ENCODE peak calls at places on chromosomes 13 and 19, in five cellular contexts. One of them, this sample, is unnamed.

GRCh38 chr13:66468656-66469055 is 761.5 kb downstream of the PCDH9 start:
- DNase-seq in HCEC 1CT: no peak
- DNase-seq in sigmoid colon: no peak
- DNase-seq in adrenal gland: no peak
- DNase-seq in naive thymus-derived CD8-positive, alpha-beta T cell: no peak
- DNase-seq in this sample: no peak

GRCh38 chr13:70960841-70961443 is 852.7 kb upstream of the KLHL1 start:
- DNase-seq in HCEC 1CT: no peak
- DNase-seq in sigmoid colon: no peak
- DNase-seq in adrenal gland: peak; percentile 15
- DNase-seq in naive thymus-derived CD8-positive, alpha-beta T cell: no peak
- DNase-seq in this sample: peak; percentile 11

GRCh38 chr13:36820222-36820621 is 1.2 kb downstream of the RFXAP start:
- DNase-seq in HCEC 1CT: peak; percentile 5
- DNase-seq in sigmoid colon: no peak
- DNase-seq in adrenal gland: no peak
- DNase-seq in naive thymus-derived CD8-positive, alpha-beta T cell: no peak
- DNase-seq in this sample: no peak

GRCh38 chr19:39438270-39438934 is 2.7 kb upstream of the RPS16 start:
- DNase-seq in HCEC 1CT: peak; percentile 37
- DNase-seq in sigmoid colon: no peak
- DNase-seq in adrenal gland: no peak
- DNase-seq in naive thymus-derived CD8-positive, alpha-beta T cell: no peak
- DNase-seq in this sample: no peak

GRCh38 chr13:35699181-35699580 is 222.7 kb upstream of the MAB21L1 start:
- DNase-seq in HCEC 1CT: no peak
- DNase-seq in sigmoid colon: peak; percentile 75
- DNase-seq in adrenal gland: no peak
- DNase-seq in naive thymus-derived CD8-positive, alpha-beta T cell: no peak
- DNase-seq in this sample: peak; percentile 29

GRCh38 chr13:33174491-33174890 is 111.1 kb downstream of the STARD13 start:
- DNase-seq in HCEC 1CT: no peak
- DNase-seq in sigmoid colon: no peak
- DNase-seq in adrenal gland: no peak
- DNase-seq in naive thymus-derived CD8-positive, alpha-beta T cell: no peak
- DNase-seq in this sample: no peak

GRCh38 chr19:33247441-33247819 is 21.8 kb upstream of the SLC7A10 start:
- DNase-seq in HCEC 1CT: no peak
- DNase-seq in sigmoid colon: no peak
- DNase-seq in adrenal gland: no peak
- DNase-seq in naive thymus-derived CD8-positive, alpha-beta T cell: no peak
- DNase-seq in this sample: no peak

GRCh38 chr13:99339736-99340392 is 32.7 kb upstream of the GPR183 start:
- DNase-seq in HCEC 1CT: peak; percentile 47
- DNase-seq in sigmoid colon: no peak
- DNase-seq in adrenal gland: no peak
- DNase-seq in naive thymus-derived CD8-positive, alpha-beta T cell: peak; percentile 45
- DNase-seq in this sample: peak; percentile 73

GRCh38 chr13:106291006-106291405 is 244.5 kb downstream of the EFNB2 start:
- DNase-seq in HCEC 1CT: peak; percentile 60
- DNase-seq in sigmoid colon: no peak
- DNase-seq in adrenal gland: no peak
- DNase-seq in naive thymus-derived CD8-positive, alpha-beta T cell: no peak
- DNase-seq in this sample: peak; percentile 45

GRCh38 chr19:18339703-18340102 is 695 bp upstream of the PGPEP1 start:
- DNase-seq in HCEC 1CT: peak; percentile 29
- DNase-seq in sigmoid colon: no peak
- DNase-seq in adrenal gland: no peak
- DNase-seq in naive thymus-derived CD8-positive, alpha-beta T cell: no peak
- DNase-seq in this sample: peak; percentile 42

GRCh38 chr19:44759083-44759804 is 10.7 kb downstream of the BCL3 start:
- DNase-seq in HCEC 1CT: no peak
- DNase-seq in sigmoid colon: peak; percentile 64
- DNase-seq in adrenal gland: no peak
- DNase-seq in naive thymus-derived CD8-positive, alpha-beta T cell: no peak
- DNase-seq in this sample: no peak

GRCh38 chr19:22523940-22524339 is 101.8 kb upstream of the ZNF98 start:
- DNase-seq in HCEC 1CT: no peak
- DNase-seq in sigmoid colon: no peak
- DNase-seq in adrenal gland: no peak
- DNase-seq in naive thymus-derived CD8-positive, alpha-beta T cell: no peak
- DNase-seq in this sample: no peak

GRCh38 chr13:88196106-88196505 is 524.9 kb downstream of the SLITRK5 start:
- DNase-seq in HCEC 1CT: no peak
- DNase-seq in sigmoid colon: no peak
- DNase-seq in adrenal gland: no peak
- DNase-seq in naive thymus-derived CD8-positive, alpha-beta T cell: no peak
- DNase-seq in this sample: no peak

GRCh38 chr19:801030-801860 is 4.0 kb downstream of the PTBP1 start:
- DNase-seq in HCEC 1CT: no peak
- DNase-seq in sigmoid colon: peak; percentile 89
- DNase-seq in adrenal gland: peak; percentile 87
- DNase-seq in naive thymus-derived CD8-positive, alpha-beta T cell: no peak
- DNase-seq in this sample: peak; percentile 74

GRCh38 chr19:42942187-42942789 is 5.3 kb upstream of the PSG7 start:
- DNase-seq in HCEC 1CT: peak; percentile 22
- DNase-seq in sigmoid colon: no peak
- DNase-seq in adrenal gland: peak; percentile 5
- DNase-seq in naive thymus-derived CD8-positive, alpha-beta T cell: no peak
- DNase-seq in this sample: peak; percentile 14

GRCh38 chr19:54179921-54180452 is 7.0 kb upstream of the TMC4 start:
- DNase-seq in HCEC 1CT: no peak
- DNase-seq in sigmoid colon: no peak
- DNase-seq in adrenal gland: no peak
- DNase-seq in naive thymus-derived CD8-positive, alpha-beta T cell: no peak
- DNase-seq in this sample: peak; percentile 49

GRCh38 chr19:38893341-38893771 is 6.1 kb downstream of the SIRT2 start:
- DNase-seq in HCEC 1CT: no peak
- DNase-seq in sigmoid colon: no peak
- DNase-seq in adrenal gland: peak; percentile 85
- DNase-seq in naive thymus-derived CD8-positive, alpha-beta T cell: no peak
- DNase-seq in this sample: no peak

GRCh38 chr13:89520468-89520867 is 1827.0 kb upstream of the MIR17HG start:
- DNase-seq in HCEC 1CT: no peak
- DNase-seq in sigmoid colon: no peak
- DNase-seq in adrenal gland: no peak
- DNase-seq in naive thymus-derived CD8-positive, alpha-beta T cell: no peak
- DNase-seq in this sample: no peak

GRCh38 chr19:8421484-8422461 is 8.7 kb downstream of the MARCHF2 start:
- DNase-seq in HCEC 1CT: no peak
- DNase-seq in sigmoid colon: no peak
- DNase-seq in adrenal gland: peak; percentile 43
- DNase-seq in naive thymus-derived CD8-positive, alpha-beta T cell: no peak
- DNase-seq in this sample: no peak

GRCh38 chr13:84431646-84432045 is 549.4 kb upstream of the SLITRK1 start:
- DNase-seq in HCEC 1CT: peak; percentile 70
- DNase-seq in sigmoid colon: no peak
- DNase-seq in adrenal gland: no peak
- DNase-seq in naive thymus-derived CD8-positive, alpha-beta T cell: no peak
- DNase-seq in this sample: peak; percentile 41

GRCh38 chr19:12664406-12665280 is 1.9 kb downstream of the MAN2B1 start:
- DNase-seq in HCEC 1CT: no peak
- DNase-seq in sigmoid colon: no peak
- DNase-seq in adrenal gland: no peak
- DNase-seq in naive thymus-derived CD8-positive, alpha-beta T cell: no peak
- DNase-seq in this sample: peak; percentile 28

GRCh38 chr13:44936246-44936645 is 53.0 kb downstream of the NUFIP1 start:
- DNase-seq in HCEC 1CT: no peak
- DNase-seq in sigmoid colon: no peak
- DNase-seq in adrenal gland: no peak
- DNase-seq in naive thymus-derived CD8-positive, alpha-beta T cell: no peak
- DNase-seq in this sample: no peak

GRCh38 chr19:4639531-4640246 is 373 bp downstream of the TNFAIP8L1 start:
- DNase-seq in HCEC 1CT: no peak
- DNase-seq in sigmoid colon: peak; percentile 82
- DNase-seq in adrenal gland: no peak
- DNase-seq in naive thymus-derived CD8-positive, alpha-beta T cell: no peak
- DNase-seq in this sample: no peak

GRCh38 chr19:50495020-50495531 is 15.9 kb downstream of the JOSD2 start:
- DNase-seq in HCEC 1CT: no peak
- DNase-seq in sigmoid colon: no peak
- DNase-seq in adrenal gland: no peak
- DNase-seq in naive thymus-derived CD8-positive, alpha-beta T cell: no peak
- DNase-seq in this sample: no peak

GRCh38 chr13:98453254-98453843 is 123.6 kb downstream of the STK24 start:
- DNase-seq in HCEC 1CT: no peak
- DNase-seq in sigmoid colon: no peak
- DNase-seq in adrenal gland: no peak
- DNase-seq in naive thymus-derived CD8-positive, alpha-beta T cell: no peak
- DNase-seq in this sample: no peak

GRCh38 chr19:42033413-42033812 is 36.6 kb downstream of the GRIK5 start:
- DNase-seq in HCEC 1CT: no peak
- DNase-seq in sigmoid colon: no peak
- DNase-seq in adrenal gland: no peak
- DNase-seq in naive thymus-derived CD8-positive, alpha-beta T cell: no peak
- DNase-seq in this sample: no peak